ENCODE peak calls at places on chromosomes 5 and 9, in four cellular contexts. I is mucosa of descending colon, S is H1, H is fibroblast of lung. Y is an unnamed sample.

GRCh38 chr5:134813407-134813806 is 32.4 kb upstream of the C5orf24 start:
- DNase-seq in I (no peak), S (no peak), H (no peak), Y (no peak)

GRCh38 chr5:40480392-40480791 is 199.3 kb upstream of the PTGER4 start:
- DNase-seq in I (no peak), S (no peak), H (no peak), Y (no peak)

GRCh38 chr9:10045598-10045997 is 567.2 kb downstream of the PTPRD start:
- DNase-seq in I (no peak), S (no peak), H (peak; percentile 66), Y (no peak)

GRCh38 chr5:55855509-55855908 is 4.4 kb downstream of the IL31RA start:
- DNase-seq in I (no peak), S (no peak), H (no peak), Y (no peak)

GRCh38 chr5:40260351-40260750 is 419.4 kb upstream of the PTGER4 start:
- DNase-seq in I (no peak), S (no peak), H (peak; percentile 53), Y (no peak)

GRCh38 chr5:39716532-39716971 is 291.8 kb upstream of the DAB2 start:
- DNase-seq in I (no peak), S (peak; percentile 51), H (peak; percentile 70), Y (no peak)

GRCh38 chr5:161513952-161514351 is 32.6 kb downstream of the GABRB2 start:
- DNase-seq in I (no peak), S (no peak), H (no peak), Y (no peak)

GRCh38 chr5:125550237-125550636 is 803.8 kb upstream of the ZNF608 start:
- DNase-seq in I (no peak), S (no peak), H (peak; percentile 92), Y (no peak)

GRCh38 chr5:81161012-81161601 is 72.0 kb upstream of the CKMT2 start:
- DNase-seq in I (no peak), S (no peak), H (no peak), Y (no peak)

GRCh38 chr9:72952914-72953313 is at the start of gene ALDH1A1:
- DNase-seq in I (no peak), S (no peak), H (peak; percentile 18), Y (no peak)

GRCh38 chr9:104879555-104880318 is 48.2 kb downstream of the ABCA1 start:
- DNase-seq in I (no peak), S (no peak), H (peak; percentile 72), Y (no peak)

GRCh38 chr5:1291611-1292080 is 3.2 kb downstream of the TERT start:
- DNase-seq in I (peak; percentile 77), S (peak; percentile 37), H (no peak), Y (peak; percentile 44)

GRCh38 chr5:165779505-165779904 is 2274.1 kb downstream of the MAT2B start:
- DNase-seq in I (no peak), S (no peak), H (no peak), Y (no peak)

GRCh38 chr5:120160120-120160895 is 303.8 kb upstream of the PRR16 start:
- DNase-seq in I (no peak), S (no peak), H (peak; percentile 86), Y (no peak)

GRCh38 chr9:21993893-21994525 is at the start of gene CDKN2A:
- DNase-seq in I (peak; percentile 78), S (peak; percentile 72), H (no peak), Y (no peak)

GRCh38 chr5:92309336-92309991 is 926.3 kb upstream of the ARRDC3 start:
- DNase-seq in I (no peak), S (no peak), H (peak; percentile 78), Y (no peak)

GRCh38 chr5:142388696-142389095 is 63.9 kb upstream of the SPRY4 start:
- DNase-seq in I (no peak), S (no peak), H (no peak), Y (no peak)

GRCh38 chr5:114325552-114325951 is 36.3 kb upstream of the KCNN2 start:
- DNase-seq in I (no peak), S (no peak), H (peak; percentile 42), Y (no peak)

GRCh38 chr5:168287362-168287761 is 4.1 kb upstream of the WWC1 start:
- DNase-seq in I (no peak), S (no peak), H (no peak), Y (no peak)

GRCh38 chr5:169443249-169443784 is 140.3 kb upstream of the SPDL1 start:
- DNase-seq in I (no peak), S (no peak), H (no peak), Y (no peak)

GRCh38 chr5:107284822-107285510 is 385.8 kb downstream of the EFNA5 start:
- DNase-seq in I (no peak), S (no peak), H (no peak), Y (no peak)

GRCh38 chr5:77368367-77368766 is 123.7 kb downstream of the WDR41 start:
- DNase-seq in I (no peak), S (no peak), H (no peak), Y (no peak)

GRCh38 chr5:93930098-93930497 is 188.7 kb upstream of the POU5F2 start:
- DNase-seq in I (no peak), S (no peak), H (no peak), Y (no peak)

GRCh38 chr9:70058569-70059161 is 15.0 kb downstream of the MAMDC2 start:
- DNase-seq in I (no peak), S (no peak), H (no peak), Y (no peak)

GRCh38 chr9:104618104-104618503 is at the start of gene OR13C9:
- DNase-seq in I (no peak), S (no peak), H (no peak), Y (no peak)

GRCh38 chr5:69217154-69217731 is 17.4 kb upstream of the CDK7 start:
- DNase-seq in I (no peak), S (no peak), H (no peak), Y (no peak)
- H3K4me1 ChIP-seq in I (peaks cover 8% of the 10 kb centered on the region), S (no peaks in the 10 kb centered on the region), H (peaks cover 8% of the 10 kb centered on the region), Y (no peaks in the 10 kb centered on the region)

DNA sequence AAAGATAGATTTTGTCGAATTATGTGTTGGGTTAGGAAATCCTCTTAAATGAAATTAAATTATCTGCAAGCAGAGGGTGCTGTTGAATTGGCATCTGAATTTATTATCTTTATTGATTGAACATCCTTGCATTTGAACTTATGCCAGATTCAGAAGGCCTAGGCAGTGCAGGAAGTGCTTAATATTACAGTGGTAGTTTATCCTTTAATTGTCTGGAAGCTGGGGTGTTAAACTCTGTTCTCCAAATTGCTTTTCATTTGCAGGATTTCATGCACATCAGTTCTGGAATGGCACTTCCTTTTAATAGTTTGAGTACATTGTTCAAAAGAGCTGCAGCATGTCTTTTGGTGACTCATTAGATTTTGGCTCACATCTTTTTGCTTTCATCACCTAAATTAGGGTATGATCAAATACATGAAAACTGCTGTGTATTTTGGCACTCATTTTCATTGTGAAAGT is 186.3 kb downstream of the KDM4C start:
- DNase-seq in I (no peak), S (no peak), H (peak; percentile 82), Y (no peak)
- TF ChIP-seq CTCF in I (no peak), S (no peak), H (no peak), Y (no peak)

DNA sequence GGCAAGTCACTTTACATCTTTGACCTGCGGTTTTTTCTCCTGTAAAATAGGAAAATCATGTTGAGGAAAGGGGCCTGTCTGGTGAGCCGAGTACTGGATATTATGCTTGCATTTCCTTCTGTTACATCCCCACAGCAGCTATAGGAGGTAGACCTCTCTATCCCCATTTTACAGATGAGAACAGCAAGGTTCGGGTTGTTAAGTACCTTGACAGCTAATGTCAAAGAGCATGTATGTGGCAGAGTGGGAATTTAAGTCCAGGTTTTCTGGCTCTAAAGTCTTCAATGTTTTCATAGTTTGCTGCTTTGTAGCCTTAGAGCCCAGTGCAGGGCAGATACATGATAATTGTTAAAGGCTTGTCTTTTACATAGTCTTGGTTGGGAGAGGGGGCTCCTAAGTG is 2.8 kb downstream of the TMEM268 start:
- DNase-seq in I (no peak), S (no peak), H (no peak), Y (no peak)
- H3K4me1 ChIP-seq in I (peaks cover 10% of the 10 kb centered on the region), S (peaks cover 12% of the 10 kb centered on the region), H (peaks cover 3% of the 10 kb centered on the region), Y (peaks cover 21% of the 10 kb centered on the region)

GRCh38 chr9:88710449-88710848 is 175.5 kb downstream of the NXNL2 start:
- DNase-seq in I (no peak), S (no peak), H (no peak), Y (no peak)
- TF ChIP-seq CTCF in I (no peak), S (no peak), H (no peak), Y (no peak)

DNA sequence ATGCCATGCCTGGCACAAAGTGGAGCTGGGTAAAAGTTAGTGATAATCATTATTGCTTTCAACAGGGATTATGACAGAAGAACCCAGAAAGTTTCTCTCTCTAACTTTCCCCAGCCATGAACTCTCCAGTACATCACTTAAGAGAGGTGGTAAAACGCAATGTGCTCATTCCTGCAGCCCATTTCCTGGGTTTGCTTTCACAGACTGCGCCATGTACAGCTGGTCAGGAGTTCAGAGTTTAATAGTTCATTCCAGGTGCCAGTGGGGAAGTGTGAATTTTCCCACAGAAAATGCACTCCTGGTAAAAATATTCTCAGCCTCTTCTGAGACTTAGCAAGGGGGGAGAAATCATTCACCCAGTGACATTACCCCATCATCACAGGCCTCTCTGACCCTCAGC is 35.5 kb downstream of the ADAM19 start:
- DNase-seq in I (no peak), S (no peak), H (no peak), Y (no peak)
- H3K4me1 ChIP-seq in I (peaks cover 11% of the 10 kb centered on the region), S (peaks cover 7% of the 10 kb centered on the region), H (peaks cover 36% of the 10 kb centered on the region), Y (peaks cover 26% of the 10 kb centered on the region)

GRCh38 chr5:73596705-73597328 is 29.2 kb upstream of the ARHGEF28 start:
- DNase-seq in I (no peak), S (peak; percentile 57), H (peak; percentile 45), Y (no peak)
- TF ChIP-seq CTCF in I (peak; percentile 17), S (peak; percentile 8), H (peak; percentile 33), Y (peak; percentile 32)

GRCh38 chr9:131405858-131406566 is 12.1 kb downstream of the PRRC2B start:
- DNase-seq in I (no peak), S (peak; percentile 51), H (no peak), Y (no peak)
- H3K4me1 ChIP-seq in I (peaks cover 60% of the 10 kb centered on the region), S (peaks cover 40% of the 10 kb centered on the region), H (peaks cover 53% of the 10 kb centered on the region), Y (peaks cover 92% of the 10 kb centered on the region)

DNA sequence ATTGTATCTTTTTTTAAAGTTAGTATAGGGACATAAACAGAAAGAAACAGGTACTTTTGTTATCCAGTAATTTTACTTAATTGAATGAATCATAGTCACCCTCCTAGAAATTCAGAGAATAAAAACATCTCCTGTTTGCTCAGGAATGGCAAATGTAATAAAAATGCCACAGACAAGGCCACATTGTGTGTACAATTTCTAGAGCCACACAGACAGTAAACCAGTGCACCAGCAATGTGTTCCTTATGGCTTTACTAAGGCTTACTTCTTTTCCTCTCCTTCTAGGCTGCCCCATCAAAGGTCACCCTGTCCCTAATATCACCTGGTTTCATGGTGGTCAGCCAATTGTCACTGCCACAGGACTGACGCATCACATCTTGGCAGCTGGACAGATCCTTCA is 145.5 kb downstream of the SAXO1 start:
- DNase-seq in I (no peak), S (no peak), H (no peak), Y (no peak)
- TF ChIP-seq CTCF in I (no peak), S (no peak), H (no peak), Y (no peak)

Y was measured in ascending aorta.